ENCODE peak calls at places on chromosomes 3 and 15, in ten cellular contexts. F is NCI-H69, M is mammary epithelial cell, R is retina, A is DND-41, J is transverse colon, O is NCI-H345, I is amniotic stem cell, Q is D341Med, V is activated gamma-delta T cell treated with Interleukin-2 at 50 U/mL for 16 hours. L is an unnamed sample.

GRCh38 chr15:94061041-94061440 is 170.3 kb upstream of the MCTP2 start:
- DNase-seq in F (no peak), M (peak; percentile 43), R (no peak), A (no peak), J (no peak), O (no peak), I (no peak), Q (no peak), V (no peak), L (no peak)

GRCh38 chr3:129745253-129745652 is 138.8 kb upstream of the PLXND1 start:
- DNase-seq in F (no peak), M (no peak), R (no peak), A (no peak), J (peak; percentile 11), O (no peak), I (no peak), Q (peak; percentile 24), V (no peak), L (peak; percentile 80)

GRCh38 chr3:190855151-190855550 is 7.3 kb downstream of the GMNC start:
- DNase-seq in F (no peak), M (no peak), R (no peak), A (no peak), J (no peak), O (no peak), I (no peak), Q (no peak), V (no peak), L (no peak)

GRCh38 chr3:196341142-196341541 is 3.0 kb upstream of the TM4SF19 start:
- DNase-seq in F (no peak), M (peak; percentile 29), R (no peak), A (no peak), J (no peak), O (no peak), I (no peak), Q (no peak), V (no peak), L (peak; percentile 49)

GRCh38 chr3:62587169-62587568 is 213.8 kb upstream of the FEZF2 start:
- DNase-seq in F (no peak), M (peak; percentile 68), R (no peak), A (no peak), J (no peak), O (no peak), I (no peak), Q (no peak), V (no peak), L (no peak)

GRCh38 chr3:57792198-57792597 is 36.1 kb downstream of the SLMAP start:
- DNase-seq in F (no peak), M (no peak), R (no peak), A (no peak), J (no peak), O (no peak), I (no peak), Q (no peak), V (no peak), L (no peak)

GRCh38 chr15:85011210-85011571 is 29.5 kb downstream of the PDE8A start:
- DNase-seq in F (no peak), M (no peak), R (no peak), A (no peak), J (no peak), O (no peak), I (no peak), Q (no peak), V (no peak), L (no peak)

GRCh38 chr3:122227036-122227781 is 43.7 kb downstream of the CASR start:
- DNase-seq in F (no peak), M (no peak), R (no peak), A (no peak), J (no peak), O (no peak), I (no peak), Q (no peak), V (no peak), L (no peak)

GRCh38 chr15:48144889-48145288 is 24.1 kb downstream of the SLC24A5 start:
- DNase-seq in F (no peak), M (no peak), R (no peak), A (no peak), J (no peak), O (no peak), I (no peak), Q (no peak), V (no peak), L (no peak)

GRCh38 chr15:88440021-88440420 is 27.2 kb downstream of the MRPL46 start:
- DNase-seq in F (no peak), M (peak; percentile 83), R (no peak), A (no peak), J (no peak), O (no peak), I (no peak), Q (no peak), V (no peak), L (no peak)

GRCh38 chr3:107271787-107272387 is 105.4 kb upstream of the CCDC54 start:
- DNase-seq in F (peak; percentile 53), M (peak; percentile 35), R (peak; percentile 56), A (no peak), J (no peak), O (peak; percentile 16), I (peak; percentile 35), Q (peak; percentile 39), V (no peak), L (peak; percentile 44)

GRCh38 chr3:10359761-10360161 is 38.8 kb upstream of the SEC13 start:
- DNase-seq in F (no peak), M (no peak), R (no peak), A (no peak), J (no peak), O (no peak), I (no peak), Q (no peak), V (no peak), L (no peak)

GRCh38 chr3:171187706-171188290 is 161.3 kb upstream of the SLC2A2 start:
- DNase-seq in F (peak; percentile 38), M (no peak), R (peak; percentile 31), A (peak; percentile 5), J (no peak), O (no peak), I (peak; percentile 13), Q (peak; percentile 59), V (no peak), L (no peak)

GRCh38 chr3:10493202-10493589 is 12.2 kb downstream of the ATP2B2 start:
- DNase-seq in F (no peak), M (no peak), R (no peak), A (no peak), J (no peak), O (no peak), I (no peak), Q (no peak), V (no peak), L (no peak)

GRCh38 chr3:7392206-7392605 is 531.3 kb downstream of the GRM7 start:
- DNase-seq in F (no peak), M (no peak), R (no peak), A (no peak), J (no peak), O (no peak), I (no peak), Q (no peak), V (no peak), L (no peak)

GRCh38 chr15:25684521-25685215 is 178.5 kb downstream of the ATP10A start:
- DNase-seq in F (no peak), M (no peak), R (no peak), A (no peak), J (no peak), O (no peak), I (peak; percentile 57), Q (no peak), V (no peak), L (peak; percentile 77)